ENCODE peak calls at places on chromosome 2, in nine cellular contexts. B is neural progenitor cell; V is mammary epithelial cell; K is tibial artery; I is hepatocyte; J is thoracic aorta; W is OCI-LY7; Y is suprapubic skin; E is effector memory CD4-positive, alpha-beta T cell. S is an unnamed sample.

GRCh38 chr2:116223912-116224311 is 1590.6 kb upstream of the DDX18 start:
- DNase-seq in V (no peak), W (no peak), I (no peak), E (no peak), K (no peak), B (no peak), Y (no peak), J (no peak), S (no peak)

GRCh38 chr2:115946341-115946740 is 1503.9 kb downstream of the DPP10 start:
- DNase-seq in K (no peak), Y (no peak), W (no peak), B (no peak), I (no peak), J (no peak), V (no peak), E (no peak), S (no peak)

GRCh38 chr2:176088048-176088936 is 4.2 kb upstream of the HOXD13 start:
- DNase-seq in J (no peak), W (no peak), B (peak), E (no peak), I (peak), V (peak), K (peak), Y (no peak), S (peak)

GRCh38 chr2:198448803-198449202 is 644.4 kb downstream of the PLCL1 start:
- DNase-seq in I (no peak), J (no peak), Y (no peak), B (no peak), E (no peak), W (no peak), K (no peak), V (peak), S (no peak)

GRCh38 chr2:196242131-196242620 is 70.8 kb upstream of the STK17B start:
- DNase-seq in Y (no peak), E (no peak), J (no peak), K (no peak), I (no peak), B (no peak), V (peak), W (peak), S (peak)

GRCh38 chr2:174778479-174778962 is 14.2 kb upstream of the CHRNA1 start:
- DNase-seq in J (no peak), Y (no peak), K (no peak), V (peak), W (no peak), B (no peak), E (peak), I (peak), S (peak)

GRCh38 chr2:215797676-215798075 is 215.7 kb downstream of the MREG start:
- DNase-seq in I (no peak), J (no peak), V (no peak), Y (no peak), E (no peak), W (no peak), K (no peak), B (no peak), S (peak)

GRCh38 chr2:198316852-198317395 is 512.5 kb downstream of the PLCL1 start:
- DNase-seq in V (no peak), E (no peak), Y (no peak), K (no peak), W (no peak), I (no peak), J (no peak), B (peak), S (no peak)

GRCh38 chr2:125341353-125341752 is 1314.6 kb upstream of the GYPC start:
- DNase-seq in E (no peak), K (no peak), B (no peak), Y (no peak), V (no peak), W (no peak), I (no peak), J (no peak), S (no peak)

GRCh38 chr2:156322681-156323211 is 9.8 kb downstream of the NR4A2 start:
- DNase-seq in Y (no peak), W (no peak), I (no peak), V (no peak), J (no peak), B (peak), K (no peak), E (no peak), S (no peak)

GRCh38 chr2:178072383-178073301 is at the start of gene PDE11A:
- DNase-seq in V (peak), E (no peak), J (peak), B (peak), I (peak), K (peak), Y (peak), W (no peak), S (peak)

GRCh38 chr2:64313311-64313710 is 140.7 kb upstream of the LGALSL start:
- DNase-seq in Y (no peak), B (no peak), W (no peak), I (no peak), V (no peak), J (no peak), E (no peak), K (no peak), S (no peak)

GRCh38 chr2:220894069-220894468 is 678.0 kb downstream of the EPHA4 start:
- DNase-seq in W (no peak), I (no peak), Y (no peak), V (no peak), J (no peak), K (no peak), B (no peak), E (no peak), S (no peak)

GRCh38 chr2:196431957-196432356 is 207.6 kb upstream of the CCDC150 start:
- DNase-seq in I (no peak), B (peak), K (no peak), W (peak), E (no peak), J (no peak), Y (no peak), V (no peak), S (peak)

GRCh38 chr2:160890667-160891352 is 269.4 kb upstream of the TANK start:
- DNase-seq in Y (no peak), V (no peak), I (no peak), K (no peak), B (no peak), W (no peak), J (no peak), E (no peak), S (no peak)

GRCh38 chr2:30641765-30642341 is 165.4 kb downstream of the CAPN13 start:
- DNase-seq in B (no peak), I (no peak), Y (no peak), V (no peak), K (no peak), J (no peak), E (no peak), W (no peak), S (no peak)

GRCh38 chr2:74528600-74529356 is 728 bp downstream of the AUP1 start:
- DNase-seq in W (peak), I (no peak), E (no peak), Y (no peak), V (no peak), B (no peak), K (no peak), J (no peak), S (no peak)

GRCh38 chr2:215537621-215538020 is 101.8 kb upstream of the FN1 start:
- DNase-seq in K (no peak), Y (no peak), V (no peak), I (peak), J (no peak), W (no peak), E (no peak), B (no peak), S (peak)

GRCh38 chr2:70948350-70949003 is 12.8 kb downstream of the ATP6V1B1 start:
- DNase-seq in J (no peak), K (peak), B (peak), W (peak), Y (no peak), V (peak), I (peak), E (peak), S (peak)
- H3K4me3 ChIP-seq in J (peak), K (peak), B (no peak), W (peak), Y (peak), V (no peak), I (no peak), E (peak), S (no peak)

GRCh38 chr2:205056066-205056678 is 510.9 kb downstream of the PARD3B start:
- DNase-seq in K (no peak), E (no peak), V (no peak), B (no peak), W (no peak), Y (no peak), J (no peak), I (no peak), S (no peak)
- H3K27ac ChIP-seq in K (no peak), E (no peak), V (no peak), B (no peak), W (no peak), Y (no peak), J (no peak), I (no peak), S (no peak)

DNA sequence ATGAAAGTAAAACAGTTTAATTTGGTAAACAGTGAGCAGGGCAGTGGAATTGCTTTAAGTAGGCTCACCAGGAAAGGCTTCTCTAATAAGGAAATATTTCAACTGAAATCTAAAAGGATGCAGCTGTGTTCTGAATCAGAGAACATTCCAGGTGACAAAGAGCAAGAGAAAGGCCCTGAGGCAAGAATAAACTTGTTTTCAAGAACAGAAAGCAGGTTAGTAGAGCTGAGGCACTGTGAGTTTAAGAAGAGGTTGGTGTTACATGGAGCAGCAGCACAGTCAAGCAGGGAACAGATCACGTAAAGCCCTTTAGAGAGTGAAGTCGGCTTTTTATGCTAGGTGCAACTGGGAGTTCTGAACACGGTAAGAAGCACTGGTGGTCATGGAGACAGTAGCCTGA is 57.0 kb upstream of the SCN1A start:
- DNase-seq in W (no peak), V (peak), J (no peak), E (no peak), K (no peak), I (peak), B (no peak), Y (no peak), S (no peak)
- H3K4me3 ChIP-seq in W (no peak), V (peak), J (no peak), E (no peak), K (no peak), I (no peak), B (no peak), Y (no peak), S (no peak)

GRCh38 chr2:239462671-239463506 is 62.1 kb upstream of the HDAC4 start:
- DNase-seq in K (peak), W (no peak), Y (peak), E (no peak), J (no peak), I (no peak), B (no peak), V (no peak), S (no peak)

GRCh38 chr2:239465017-239466001 is 64.5 kb upstream of the HDAC4 start:
- DNase-seq in E (no peak), K (peak), B (no peak), I (no peak), W (no peak), Y (peak), V (peak), J (peak), S (no peak)

GRCh38 chr2:239464166-239465016 is 63.6 kb upstream of the HDAC4 start:
- DNase-seq in B (no peak), V (no peak), I (no peak), K (peak), Y (peak), E (no peak), W (no peak), J (no peak), S (no peak)

GRCh38 chr2:239461551-239462515 is 61.0 kb upstream of the HDAC4 start:
- DNase-seq in E (no peak), W (no peak), Y (peak), B (no peak), I (no peak), K (peak), V (no peak), J (no peak), S (no peak)

GRCh38 chr2:239463541-239464165 is 62.8 kb upstream of the HDAC4 start:
- DNase-seq in E (no peak), I (no peak), B (no peak), J (no peak), K (no peak), Y (peak), W (no peak), V (no peak), S (no peak)
- H3K27ac ChIP-seq in E (no peak), I (no peak), B (no peak), J (no peak), K (no peak), Y (no peak), W (no peak), V (no peak), S (no peak)

S was measured in cardiac muscle cell.